ENCODE peak calls at places on chromosomes 5 and 9, in ten cellular contexts. One of them, this sample, is unnamed.

GRCh38 chr5:128009399-128009798 is 74.2 kb upstream of the SLC12A2 start:
- DNase-seq in dorsolateral prefrontal cortex: no peak
- DNase-seq in GM12864: no peak
- DNase-seq in PC-3: no peak
- DNase-seq in stomach: no peak
- DNase-seq in psoas muscle: no peak
- DNase-seq in WERI-Rb-1: no peak
- DNase-seq in sigmoid colon: no peak
- DNase-seq in A673: no peak
- DNase-seq in colonic mucosa: no peak
- DNase-seq in this sample: no peak

GRCh38 chr9:22357016-22357415 is 89.6 kb upstream of the DMRTA1 start:
- DNase-seq in stomach: no peak
- DNase-seq in sigmoid colon: no peak
- DNase-seq in colonic mucosa: no peak
- DNase-seq in PC-3: no peak
- DNase-seq in psoas muscle: no peak
- DNase-seq in WERI-Rb-1: no peak
- DNase-seq in GM12864: no peak
- DNase-seq in dorsolateral prefrontal cortex: no peak
- DNase-seq in A673: no peak
- DNase-seq in this sample: no peak

GRCh38 chr9:695252-695651 is 146.2 kb upstream of the DMRT1 start:
- DNase-seq in GM12864: no peak
- DNase-seq in colonic mucosa: no peak
- DNase-seq in psoas muscle: no peak
- DNase-seq in stomach: no peak
- DNase-seq in A673: no peak
- DNase-seq in sigmoid colon: no peak
- DNase-seq in WERI-Rb-1: no peak
- DNase-seq in PC-3: no peak
- DNase-seq in dorsolateral prefrontal cortex: no peak
- DNase-seq in this sample: no peak

GRCh38 chr9:764105-764524 is 77.4 kb upstream of the DMRT1 start:
- DNase-seq in A673: peak
- DNase-seq in GM12864: peak
- DNase-seq in colonic mucosa: peak
- DNase-seq in psoas muscle: peak
- DNase-seq in WERI-Rb-1: peak
- DNase-seq in sigmoid colon: peak
- DNase-seq in stomach: peak
- DNase-seq in dorsolateral prefrontal cortex: no peak
- DNase-seq in PC-3: peak
- DNase-seq in this sample: peak

GRCh38 chr9:12908910-12909309 is 134.1 kb downstream of the LURAP1L start:
- DNase-seq in GM12864: no peak
- DNase-seq in A673: no peak
- DNase-seq in colonic mucosa: no peak
- DNase-seq in sigmoid colon: no peak
- DNase-seq in psoas muscle: no peak
- DNase-seq in PC-3: peak
- DNase-seq in stomach: no peak
- DNase-seq in dorsolateral prefrontal cortex: no peak
- DNase-seq in WERI-Rb-1: no peak
- DNase-seq in this sample: no peak

GRCh38 chr5:39420482-39421145 is 4.2 kb downstream of the DAB2 start:
- DNase-seq in GM12864: no peak
- DNase-seq in sigmoid colon: peak
- DNase-seq in A673: peak
- DNase-seq in dorsolateral prefrontal cortex: no peak
- DNase-seq in colonic mucosa: peak
- DNase-seq in PC-3: peak
- DNase-seq in stomach: peak
- DNase-seq in psoas muscle: peak
- DNase-seq in WERI-Rb-1: no peak
- DNase-seq in this sample: peak

GRCh38 chr5:62043289-62044274 is 262.4 kb upstream of the KIF2A start:
- DNase-seq in sigmoid colon: no peak
- DNase-seq in WERI-Rb-1: no peak
- DNase-seq in colonic mucosa: no peak
- DNase-seq in A673: peak
- DNase-seq in GM12864: no peak
- DNase-seq in psoas muscle: no peak
- DNase-seq in dorsolateral prefrontal cortex: no peak
- DNase-seq in stomach: no peak
- DNase-seq in PC-3: no peak
- DNase-seq in this sample: no peak

GRCh38 chr5:135058326-135058725 is 24.3 kb upstream of the PITX1 start:
- DNase-seq in psoas muscle: no peak
- DNase-seq in dorsolateral prefrontal cortex: no peak
- DNase-seq in A673: no peak
- DNase-seq in WERI-Rb-1: no peak
- DNase-seq in sigmoid colon: no peak
- DNase-seq in colonic mucosa: no peak
- DNase-seq in PC-3: peak
- DNase-seq in stomach: no peak
- DNase-seq in GM12864: no peak
- DNase-seq in this sample: no peak

GRCh38 chr9:2132484-2133082 is 117.4 kb downstream of the SMARCA2 start:
- DNase-seq in colonic mucosa: no peak
- DNase-seq in WERI-Rb-1: no peak
- DNase-seq in psoas muscle: no peak
- DNase-seq in sigmoid colon: no peak
- DNase-seq in GM12864: no peak
- DNase-seq in dorsolateral prefrontal cortex: no peak
- DNase-seq in PC-3: peak
- DNase-seq in A673: peak
- DNase-seq in stomach: no peak
- DNase-seq in this sample: peak

GRCh38 chr9:96612105-96612965 is 7.3 kb downstream of the CDC14B start:
- DNase-seq in stomach: peak
- DNase-seq in WERI-Rb-1: no peak
- DNase-seq in psoas muscle: peak
- DNase-seq in dorsolateral prefrontal cortex: peak
- DNase-seq in sigmoid colon: peak
- DNase-seq in GM12864: no peak
- DNase-seq in A673: peak
- DNase-seq in colonic mucosa: peak
- DNase-seq in PC-3: peak
- DNase-seq in this sample: peak

GRCh38 chr5:126492939-126493338 is 69.7 kb downstream of the GRAMD2B start:
- DNase-seq in PC-3: peak
- DNase-seq in A673: no peak
- DNase-seq in WERI-Rb-1: peak
- DNase-seq in dorsolateral prefrontal cortex: no peak
- DNase-seq in sigmoid colon: no peak
- DNase-seq in stomach: no peak
- DNase-seq in psoas muscle: no peak
- DNase-seq in GM12864: no peak
- DNase-seq in colonic mucosa: no peak
- DNase-seq in this sample: no peak

GRCh38 chr9:90979138-90979551 is 177.5 kb downstream of the SYK start:
- DNase-seq in sigmoid colon: no peak
- DNase-seq in colonic mucosa: no peak
- DNase-seq in A673: no peak
- DNase-seq in psoas muscle: no peak
- DNase-seq in GM12864: no peak
- DNase-seq in dorsolateral prefrontal cortex: no peak
- DNase-seq in stomach: no peak
- DNase-seq in WERI-Rb-1: no peak
- DNase-seq in PC-3: peak
- DNase-seq in this sample: no peak

GRCh38 chr9:136056546-136057235 is 38.4 kb downstream of the NACC2 start:
- DNase-seq in GM12864: no peak
- DNase-seq in A673: no peak
- DNase-seq in psoas muscle: no peak
- DNase-seq in colonic mucosa: no peak
- DNase-seq in WERI-Rb-1: no peak
- DNase-seq in stomach: no peak
- DNase-seq in PC-3: no peak
- DNase-seq in sigmoid colon: peak
- DNase-seq in dorsolateral prefrontal cortex: no peak
- DNase-seq in this sample: no peak

DNA sequence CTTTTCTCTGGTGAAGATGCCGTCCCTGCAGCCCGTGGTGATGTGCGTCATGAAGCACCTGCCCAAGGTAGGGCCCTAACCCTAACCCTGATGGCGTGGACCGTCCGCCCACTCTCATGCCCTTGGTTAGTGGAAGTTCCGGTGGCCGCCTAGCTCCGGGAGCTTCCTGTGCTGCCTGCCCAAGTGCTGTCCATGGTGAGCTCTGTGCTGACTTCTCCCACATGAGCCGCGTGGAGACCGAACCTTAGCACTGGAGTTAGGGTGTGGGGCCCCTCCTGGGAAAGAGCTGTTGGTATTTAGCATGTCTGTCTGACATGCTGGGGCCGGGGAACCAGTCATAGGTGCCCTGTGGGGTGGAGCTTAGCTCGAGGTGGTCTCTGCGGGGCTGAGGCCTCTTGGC is 1.2 kb downstream of the NELFB start:
- DNase-seq in sigmoid colon: no peak
- DNase-seq in colonic mucosa: no peak
- DNase-seq in A673: no peak
- DNase-seq in stomach: no peak
- DNase-seq in psoas muscle: no peak
- DNase-seq in PC-3: no peak
- DNase-seq in dorsolateral prefrontal cortex: no peak
- DNase-seq in WERI-Rb-1: no peak
- DNase-seq in GM12864: no peak
- DNase-seq in this sample: no peak
- H3K4me3 ChIP-seq in sigmoid colon: peak
- H3K4me3 ChIP-seq in colonic mucosa: peak
- H3K4me3 ChIP-seq in A673: peak
- H3K4me3 ChIP-seq in stomach: peak
- H3K4me3 ChIP-seq in psoas muscle: peak
- H3K4me3 ChIP-seq in PC-3: peak
- H3K4me3 ChIP-seq in dorsolateral prefrontal cortex: peak
- H3K4me3 ChIP-seq in WERI-Rb-1: no peak
- H3K4me3 ChIP-seq in GM12864: peak
- H3K4me3 ChIP-seq in this sample: peak

GRCh38 chr9:36893911-36894310 is 140.2 kb downstream of the PAX5 start:
- DNase-seq in stomach: no peak
- DNase-seq in A673: no peak
- DNase-seq in PC-3: no peak
- DNase-seq in GM12864: no peak
- DNase-seq in psoas muscle: no peak
- DNase-seq in WERI-Rb-1: no peak
- DNase-seq in colonic mucosa: no peak
- DNase-seq in dorsolateral prefrontal cortex: no peak
- DNase-seq in sigmoid colon: peak
- DNase-seq in this sample: no peak

GRCh38 chr9:36893148-36893547 is 140.9 kb downstream of the PAX5 start:
- DNase-seq in psoas muscle: peak
- DNase-seq in stomach: no peak
- DNase-seq in WERI-Rb-1: peak
- DNase-seq in dorsolateral prefrontal cortex: no peak
- DNase-seq in colonic mucosa: no peak
- DNase-seq in GM12864: no peak
- DNase-seq in A673: no peak
- DNase-seq in sigmoid colon: peak
- DNase-seq in PC-3: no peak
- DNase-seq in this sample: no peak

GRCh38 chr9:36894695-36895310 is 139.3 kb downstream of the PAX5 start:
- DNase-seq in WERI-Rb-1: no peak
- DNase-seq in colonic mucosa: no peak
- DNase-seq in sigmoid colon: peak
- DNase-seq in GM12864: no peak
- DNase-seq in dorsolateral prefrontal cortex: no peak
- DNase-seq in stomach: no peak
- DNase-seq in psoas muscle: no peak
- DNase-seq in A673: no peak
- DNase-seq in PC-3: no peak
- DNase-seq in this sample: no peak

GRCh38 chr9:36891341-36891811 is 142.7 kb downstream of the PAX5 start:
- DNase-seq in GM12864: no peak
- DNase-seq in sigmoid colon: peak
- DNase-seq in colonic mucosa: no peak
- DNase-seq in stomach: no peak
- DNase-seq in A673: no peak
- DNase-seq in dorsolateral prefrontal cortex: no peak
- DNase-seq in psoas muscle: no peak
- DNase-seq in PC-3: no peak
- DNase-seq in WERI-Rb-1: peak
- DNase-seq in this sample: no peak

GRCh38 chr9:36892279-36892678 is 141.8 kb downstream of the PAX5 start:
- DNase-seq in dorsolateral prefrontal cortex: no peak
- DNase-seq in A673: no peak
- DNase-seq in sigmoid colon: peak
- DNase-seq in psoas muscle: no peak
- DNase-seq in colonic mucosa: no peak
- DNase-seq in GM12864: no peak
- DNase-seq in WERI-Rb-1: no peak
- DNase-seq in stomach: no peak
- DNase-seq in PC-3: peak
- DNase-seq in this sample: no peak
- H3K4me3 ChIP-seq in dorsolateral prefrontal cortex: no peak
- H3K4me3 ChIP-seq in A673: no peak
- H3K4me3 ChIP-seq in sigmoid colon: no peak
- H3K4me3 ChIP-seq in psoas muscle: no peak
- H3K4me3 ChIP-seq in colonic mucosa: no peak
- H3K4me3 ChIP-seq in GM12864: no peak
- H3K4me3 ChIP-seq in WERI-Rb-1: no peak
- H3K4me3 ChIP-seq in stomach: no peak
- H3K4me3 ChIP-seq in PC-3: no peak
- H3K4me3 ChIP-seq in this sample: no peak

GRCh38 chr5:139277171-139277570 is 16.4 kb upstream of the MATR3 start:
- DNase-seq in stomach: no peak
- DNase-seq in sigmoid colon: no peak
- DNase-seq in WERI-Rb-1: no peak
- DNase-seq in psoas muscle: no peak
- DNase-seq in dorsolateral prefrontal cortex: no peak
- DNase-seq in GM12864: no peak
- DNase-seq in PC-3: no peak
- DNase-seq in colonic mucosa: no peak
- DNase-seq in A673: no peak
- DNase-seq in this sample: no peak
- H3K4me3 ChIP-seq in stomach: no peak
- H3K4me3 ChIP-seq in sigmoid colon: no peak
- H3K4me3 ChIP-seq in WERI-Rb-1: no peak
- H3K4me3 ChIP-seq in psoas muscle: peak
- H3K4me3 ChIP-seq in dorsolateral prefrontal cortex: no peak
- H3K4me3 ChIP-seq in GM12864: peak
- H3K4me3 ChIP-seq in PC-3: peak
- H3K4me3 ChIP-seq in colonic mucosa: no peak
- H3K4me3 ChIP-seq in A673: peak
- H3K4me3 ChIP-seq in this sample: no peak

DNA sequence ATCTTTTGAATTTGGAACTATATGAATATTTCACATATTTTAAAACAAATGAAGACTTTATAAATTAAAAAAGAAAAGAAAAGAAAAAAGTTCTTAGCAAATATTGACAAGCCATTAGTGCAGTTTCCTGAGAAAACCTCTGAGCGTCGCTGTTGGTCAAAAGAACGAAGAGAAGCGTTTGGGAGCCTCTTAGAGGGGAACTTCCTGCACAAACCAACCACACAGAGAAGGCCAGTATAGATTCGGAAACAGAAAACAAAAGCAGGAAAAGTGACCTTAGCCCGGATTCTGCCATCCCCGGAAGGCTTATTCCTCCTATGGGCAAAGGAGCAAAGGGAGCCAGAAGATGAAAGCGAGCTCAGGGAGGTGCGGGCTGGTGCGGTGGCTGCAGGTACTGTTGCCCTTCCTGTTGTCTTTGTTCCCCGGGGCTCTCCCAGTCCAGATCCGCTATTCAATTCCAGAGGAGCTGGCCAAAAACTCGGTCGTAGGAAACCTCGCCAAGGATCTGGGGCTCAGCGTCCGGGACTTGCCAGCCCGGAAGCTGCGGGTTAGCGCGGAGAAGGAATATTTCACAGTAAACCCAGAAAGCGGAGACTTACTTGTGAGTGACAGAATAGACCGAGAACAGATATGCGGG is at the start of gene PCDHGB2:
- DNase-seq in dorsolateral prefrontal cortex: no peak
- DNase-seq in colonic mucosa: no peak
- DNase-seq in psoas muscle: no peak
- DNase-seq in PC-3: peak
- DNase-seq in stomach: no peak
- DNase-seq in GM12864: peak
- DNase-seq in A673: peak
- DNase-seq in sigmoid colon: no peak
- DNase-seq in WERI-Rb-1: no peak
- DNase-seq in this sample: peak
- H3K4me3 ChIP-seq in dorsolateral prefrontal cortex: peak
- H3K4me3 ChIP-seq in colonic mucosa: no peak
- H3K4me3 ChIP-seq in psoas muscle: peak
- H3K4me3 ChIP-seq in PC-3: peak
- H3K4me3 ChIP-seq in stomach: peak
- H3K4me3 ChIP-seq in GM12864: peak
- H3K4me3 ChIP-seq in A673: no peak
- H3K4me3 ChIP-seq in sigmoid colon: peak
- H3K4me3 ChIP-seq in WERI-Rb-1: no peak
- H3K4me3 ChIP-seq in this sample: peak

This sample was measured in adipocyte.